ENCODE peak calls at places on chromosome 21, in seven cellular contexts. J, U, B, P, F, I and K are unnamed samples.
A peak's percentile ranks its signal among the peaks of the same experiment; 100 is the strongest.

GRCh38 chr21:42101246-42101645 is 30.1 kb downstream of the UMODL1 start:
- DNase-seq in J (no peak), U (no peak), B (no peak), P (no peak), F (no peak), I (peak; percentile 89), K (peak; percentile 51)

GRCh38 chr21:34795152-34796141 is 126.7 kb downstream of the CLIC6 start:
- DNase-seq in J (no peak), U (no peak), B (no peak), P (peak; percentile 53), F (peak; percentile 75), I (no peak), K (no peak)

GRCh38 chr21:35116777-35117176 is 67.7 kb upstream of the RUNX1 start:
- DNase-seq in J (no peak), U (no peak), B (no peak), P (no peak), F (no peak), I (no peak), K (no peak)

GRCh38 chr21:41025057-41025390 is 142.9 kb upstream of the BACE2 start:
- DNase-seq in J (no peak), U (no peak), B (no peak), P (no peak), F (no peak), I (no peak), K (no peak)

GRCh38 chr21:41701749-41702148 is 65.1 kb downstream of the RIPK4 start:
- DNase-seq in J (no peak), U (no peak), B (no peak), P (no peak), F (no peak), I (no peak), K (no peak)

GRCh38 chr21:46368533-46369285 is 44.8 kb downstream of the PCNT start:
- DNase-seq in J (peak; percentile 20), U (peak; percentile 23), B (peak; percentile 43), P (no peak), F (no peak), I (no peak), K (no peak)

GRCh38 chr21:35145626-35146236 is 96.6 kb upstream of the RUNX1 start:
- DNase-seq in J (no peak), U (no peak), B (no peak), P (no peak), F (no peak), I (no peak), K (peak; percentile 64)

GRCh38 chr21:35071347-35071746 is 22.2 kb upstream of the RUNX1 start:
- DNase-seq in J (no peak), U (no peak), B (no peak), P (no peak), F (no peak), I (no peak), K (no peak)

GRCh38 chr21:46603228-46603627 is 1.7 kb downstream of the S100B start:
- DNase-seq in J (no peak), U (no peak), B (no peak), P (no peak), F (no peak), I (no peak), K (no peak)

GRCh38 chr21:27564684-27565280 is 597.9 kb upstream of the ADAMTS5 start:
- DNase-seq in J (no peak), U (peak; percentile 34), B (no peak), P (peak; percentile 6), F (peak; percentile 16), I (no peak), K (no peak)

GRCh38 chr21:45994738-45995685 is 13.4 kb downstream of the COL6A1 start:
- DNase-seq in J (no peak), U (no peak), B (no peak), P (no peak), F (no peak), I (no peak), K (peak; percentile 59)

GRCh38 chr21:46561448-46562095 is 43.3 kb downstream of the S100B start:
- DNase-seq in J (no peak), U (no peak), B (no peak), P (no peak), F (no peak), I (no peak), K (no peak)

GRCh38 chr21:29939859-29940245 is at the start of gene GRIK1:
- DNase-seq in J (no peak), U (no peak), B (no peak), P (peak; percentile 11), F (no peak), I (no peak), K (peak; percentile 57)

GRCh38 chr21:34614693-34615486 is at the start of gene RCAN1:
- DNase-seq in J (peak; percentile 77), U (peak; percentile 91), B (peak; percentile 92), P (peak; percentile 92), F (peak; percentile 87), I (peak; percentile 93), K (peak; percentile 95)

GRCh38 chr21:34215911-34216310 is 142.5 kb downstream of the MRPS6 start:
- DNase-seq in J (no peak), U (no peak), B (no peak), P (no peak), F (no peak), I (no peak), K (no peak)

GRCh38 chr21:42174173-42174572 is 44.8 kb upstream of the ABCG1 start:
- DNase-seq in J (no peak), U (no peak), B (no peak), P (no peak), F (peak; percentile 16), I (no peak), K (no peak)

GRCh38 chr21:46527801-46528200 is 69.1 kb downstream of the DIP2A start:
- DNase-seq in J (no peak), U (no peak), B (no peak), P (no peak), F (no peak), I (no peak), K (no peak)

GRCh38 chr21:35457097-35457496 is 408.0 kb upstream of the RUNX1 start:
- DNase-seq in J (no peak), U (no peak), B (no peak), P (no peak), F (no peak), I (no peak), K (no peak)

GRCh38 chr21:17929514-17929913 is 110.4 kb upstream of the C21orf91 start:
- DNase-seq in J (no peak), U (no peak), B (no peak), P (no peak), F (no peak), I (no peak), K (no peak)

GRCh38 chr21:17930102-17930501 is 110.9 kb upstream of the C21orf91 start:
- DNase-seq in J (no peak), U (no peak), B (no peak), P (no peak), F (no peak), I (no peak), K (no peak)

GRCh38 chr21:17921579-17922530 is 102.7 kb upstream of the C21orf91 start:
- DNase-seq in J (no peak), U (no peak), B (no peak), P (peak; percentile 87), F (no peak), I (no peak), K (no peak)

GRCh38 chr21:17925000-17925610 is 105.9 kb upstream of the C21orf91 start:
- DNase-seq in J (peak; percentile 24), U (peak; percentile 40), B (peak; percentile 64), P (peak; percentile 73), F (peak; percentile 30), I (no peak), K (no peak)

GRCh38 chr21:17925900-17926299 is 106.7 kb upstream of the C21orf91 start:
- DNase-seq in J (no peak), U (no peak), B (no peak), P (no peak), F (no peak), I (no peak), K (no peak)
- TF ChIP-seq CTCF in J (no peak), U (no peak), B (no peak), P (peak; percentile 75), F (no peak), I (peak; percentile 8), K (peak; percentile 45)

GRCh38 chr21:14862794-14863720 is 201.7 kb downstream of the NRIP1 start:
- DNase-seq in J (no peak), U (no peak), B (no peak), P (no peak), F (no peak), I (no peak), K (no peak)
- TF ChIP-seq CTCF in J (peak; percentile 74), U (no peak), B (peak; percentile 80), P (peak; percentile 60), F (peak; percentile 40), I (no peak), K (peak; percentile 22)

GRCh38 chr21:28865488-28866186 is 127.0 kb downstream of the LTN1 start:
- DNase-seq in J (no peak), U (no peak), B (no peak), P (no peak), F (no peak), I (no peak), K (no peak)

GRCh38 chr21:28867401-28867800 is 125.3 kb downstream of the LTN1 start:
- DNase-seq in J (no peak), U (no peak), B (no peak), P (no peak), F (no peak), I (no peak), K (no peak)

GRCh38 chr21:28875078-28875477 is 117.6 kb downstream of the LTN1 start:
- DNase-seq in J (no peak), U (no peak), B (no peak), P (no peak), F (no peak), I (no peak), K (no peak)

GRCh38 chr21:28872218-28872617 is 120.5 kb downstream of the LTN1 start:
- DNase-seq in J (no peak), U (no peak), B (no peak), P (peak; percentile 28), F (no peak), I (no peak), K (no peak)

DNA sequence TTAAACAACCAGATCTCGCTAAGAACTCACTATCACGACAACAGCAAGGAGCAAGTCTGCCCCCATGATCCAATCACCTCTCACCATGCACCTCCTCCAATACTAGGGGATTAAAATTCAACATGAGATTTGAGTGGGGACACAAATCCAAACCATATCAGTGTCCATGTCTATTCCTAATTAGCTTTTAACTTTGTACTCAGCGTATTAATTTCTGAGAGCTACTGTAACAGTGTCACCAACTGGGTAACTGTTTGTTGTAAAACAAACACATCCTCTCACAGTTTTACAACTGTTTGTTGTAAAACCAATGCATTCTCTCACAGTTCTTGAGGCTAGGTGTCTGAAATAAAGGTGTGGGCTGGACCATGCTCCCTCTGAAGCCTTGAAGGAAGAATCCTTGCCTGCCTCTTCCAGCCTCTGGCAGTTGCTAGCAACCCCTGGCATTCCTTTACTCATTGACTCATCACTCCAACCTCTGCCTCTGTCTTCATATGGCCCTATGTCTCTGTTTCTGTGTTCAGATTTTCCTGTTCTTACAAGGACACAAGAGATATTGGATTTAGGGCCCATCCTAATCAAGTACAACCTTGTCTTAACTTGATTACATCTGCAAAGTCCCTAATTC is 121.2 kb downstream of the LTN1 start:
- DNase-seq in J (no peak), U (no peak), B (no peak), P (no peak), F (no peak), I (no peak), K (no peak)
- TF ChIP-seq CTCF in J (no peak), U (no peak), B (no peak), P (no peak), F (no peak), I (no peak), K (no peak)

DNA sequence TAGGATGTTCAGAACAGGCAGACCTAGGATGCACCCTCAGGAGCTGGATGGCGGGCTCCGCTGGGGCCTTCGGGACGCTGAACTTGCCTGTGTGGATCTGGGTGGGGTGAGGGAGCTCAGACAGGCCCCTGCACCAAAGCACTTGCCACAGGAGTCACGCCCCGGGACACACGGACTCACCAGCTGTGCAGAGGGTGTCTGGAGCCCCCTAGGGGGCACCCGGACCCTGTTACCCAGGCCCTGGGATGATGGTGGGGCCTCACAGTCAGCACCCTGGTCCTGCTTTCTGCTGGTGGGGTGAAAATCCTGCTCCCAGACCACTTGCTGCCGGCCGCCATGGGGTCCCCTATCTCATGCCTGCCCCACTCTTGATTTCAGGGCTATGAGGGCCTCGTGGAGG is 10.8 kb downstream of the PFKL start:
- DNase-seq in J (no peak), U (no peak), B (no peak), P (no peak), F (no peak), I (no peak), K (no peak)
- TF ChIP-seq CTCF in J (no peak), U (no peak), B (no peak), P (no peak), F (no peak), I (no peak), K (no peak)